ENCODE peak calls at places on chromosomes 1 and 21, in nine cellular contexts. One of them, this sample, is unnamed.

GRCh38 chr1:42335809-42336518 is 929 bp upstream of the FOXJ3 start:
- DNase-seq in transverse colon: no peak
- DNase-seq in tibial nerve: no peak
- DNase-seq in fibroblast of lung: peak
- DNase-seq in thyroid gland: peak
- DNase-seq in IMR-90: peak
- DNase-seq in mammary epithelial cell: peak
- DNase-seq in left ventricle myocardium inferior: no peak
- DNase-seq in cardiac muscle cell: no peak
- DNase-seq in this sample: peak

GRCh38 chr1:57590978-57591377 is 167.1 kb upstream of the DAB1 start:
- DNase-seq in cardiac muscle cell: no peak
- DNase-seq in fibroblast of lung: no peak
- DNase-seq in thyroid gland: no peak
- DNase-seq in mammary epithelial cell: peak
- DNase-seq in left ventricle myocardium inferior: no peak
- DNase-seq in transverse colon: no peak
- DNase-seq in tibial nerve: no peak
- DNase-seq in IMR-90: no peak
- DNase-seq in this sample: no peak

GRCh38 chr21:45080639-45081414 is 6.4 kb downstream of the ADARB1 start:
- DNase-seq in transverse colon: no peak
- DNase-seq in cardiac muscle cell: no peak
- DNase-seq in IMR-90: peak
- DNase-seq in thyroid gland: no peak
- DNase-seq in left ventricle myocardium inferior: no peak
- DNase-seq in fibroblast of lung: peak
- DNase-seq in tibial nerve: no peak
- DNase-seq in mammary epithelial cell: no peak
- DNase-seq in this sample: peak

GRCh38 chr21:44931137-44931500 is 8.7 kb upstream of the SLX9 start:
- DNase-seq in mammary epithelial cell: no peak
- DNase-seq in thyroid gland: no peak
- DNase-seq in tibial nerve: no peak
- DNase-seq in fibroblast of lung: no peak
- DNase-seq in cardiac muscle cell: no peak
- DNase-seq in IMR-90: no peak
- DNase-seq in transverse colon: peak
- DNase-seq in left ventricle myocardium inferior: peak
- DNase-seq in this sample: no peak

GRCh38 chr1:5933676-5934057 is 58.6 kb downstream of the NPHP4 start:
- DNase-seq in mammary epithelial cell: no peak
- DNase-seq in fibroblast of lung: peak
- DNase-seq in tibial nerve: no peak
- DNase-seq in left ventricle myocardium inferior: no peak
- DNase-seq in IMR-90: peak
- DNase-seq in cardiac muscle cell: no peak
- DNase-seq in thyroid gland: no peak
- DNase-seq in transverse colon: no peak
- DNase-seq in this sample: peak

GRCh38 chr1:172089768-172090510 is 248.6 kb downstream of the DNM3 start:
- DNase-seq in cardiac muscle cell: peak
- DNase-seq in tibial nerve: peak
- DNase-seq in IMR-90: peak
- DNase-seq in thyroid gland: peak
- DNase-seq in transverse colon: peak
- DNase-seq in mammary epithelial cell: peak
- DNase-seq in fibroblast of lung: peak
- DNase-seq in left ventricle myocardium inferior: peak
- DNase-seq in this sample: peak

GRCh38 chr1:190478193-190479007 is 736 bp upstream of the BRINP3 start:
- DNase-seq in fibroblast of lung: peak
- DNase-seq in thyroid gland: no peak
- DNase-seq in left ventricle myocardium inferior: no peak
- DNase-seq in cardiac muscle cell: peak
- DNase-seq in mammary epithelial cell: peak
- DNase-seq in transverse colon: peak
- DNase-seq in tibial nerve: no peak
- DNase-seq in IMR-90: peak
- DNase-seq in this sample: no peak

GRCh38 chr1:47548188-47548587 is 110.3 kb downstream of the FOXD2 start:
- DNase-seq in tibial nerve: no peak
- DNase-seq in transverse colon: no peak
- DNase-seq in IMR-90: no peak
- DNase-seq in mammary epithelial cell: no peak
- DNase-seq in cardiac muscle cell: no peak
- DNase-seq in thyroid gland: no peak
- DNase-seq in left ventricle myocardium inferior: no peak
- DNase-seq in fibroblast of lung: peak
- DNase-seq in this sample: no peak

GRCh38 chr1:229407206-229408026 is 26.5 kb downstream of the ACTA1 start:
- DNase-seq in transverse colon: no peak
- DNase-seq in left ventricle myocardium inferior: no peak
- DNase-seq in mammary epithelial cell: no peak
- DNase-seq in fibroblast of lung: no peak
- DNase-seq in tibial nerve: no peak
- DNase-seq in thyroid gland: peak
- DNase-seq in IMR-90: no peak
- DNase-seq in cardiac muscle cell: no peak
- DNase-seq in this sample: no peak

GRCh38 chr21:17667256-17667655 is 54.6 kb upstream of the BTG3 start:
- DNase-seq in tibial nerve: no peak
- DNase-seq in left ventricle myocardium inferior: no peak
- DNase-seq in thyroid gland: no peak
- DNase-seq in fibroblast of lung: no peak
- DNase-seq in IMR-90: no peak
- DNase-seq in transverse colon: no peak
- DNase-seq in cardiac muscle cell: no peak
- DNase-seq in mammary epithelial cell: peak
- DNase-seq in this sample: no peak

GRCh38 chr1:180271640-180272255 is 41.7 kb downstream of the LHX4 start:
- DNase-seq in left ventricle myocardium inferior: no peak
- DNase-seq in cardiac muscle cell: no peak
- DNase-seq in mammary epithelial cell: no peak
- DNase-seq in thyroid gland: no peak
- DNase-seq in fibroblast of lung: no peak
- DNase-seq in tibial nerve: no peak
- DNase-seq in transverse colon: no peak
- DNase-seq in IMR-90: no peak
- DNase-seq in this sample: no peak

GRCh38 chr1:25705699-25706098 is 89.1 kb downstream of the MAN1C1 start:
- DNase-seq in thyroid gland: no peak
- DNase-seq in mammary epithelial cell: no peak
- DNase-seq in cardiac muscle cell: no peak
- DNase-seq in IMR-90: no peak
- DNase-seq in transverse colon: no peak
- DNase-seq in left ventricle myocardium inferior: no peak
- DNase-seq in tibial nerve: no peak
- DNase-seq in fibroblast of lung: no peak
- DNase-seq in this sample: no peak

GRCh38 chr1:25706146-25707089 is 89.8 kb downstream of the MAN1C1 start:
- DNase-seq in mammary epithelial cell: no peak
- DNase-seq in fibroblast of lung: no peak
- DNase-seq in thyroid gland: peak
- DNase-seq in transverse colon: no peak
- DNase-seq in IMR-90: no peak
- DNase-seq in tibial nerve: no peak
- DNase-seq in cardiac muscle cell: no peak
- DNase-seq in left ventricle myocardium inferior: no peak
- DNase-seq in this sample: no peak

GRCh38 chr1:25703671-25704637 is 87.4 kb downstream of the MAN1C1 start:
- DNase-seq in transverse colon: no peak
- DNase-seq in left ventricle myocardium inferior: peak
- DNase-seq in tibial nerve: no peak
- DNase-seq in mammary epithelial cell: no peak
- DNase-seq in fibroblast of lung: no peak
- DNase-seq in thyroid gland: no peak
- DNase-seq in cardiac muscle cell: no peak
- DNase-seq in IMR-90: no peak
- DNase-seq in this sample: no peak

GRCh38 chr1:25710583-25711347 is 89.2 kb upstream of the SELENON start:
- DNase-seq in left ventricle myocardium inferior: no peak
- DNase-seq in tibial nerve: no peak
- DNase-seq in IMR-90: peak
- DNase-seq in thyroid gland: no peak
- DNase-seq in cardiac muscle cell: no peak
- DNase-seq in fibroblast of lung: peak
- DNase-seq in mammary epithelial cell: no peak
- DNase-seq in transverse colon: no peak
- DNase-seq in this sample: no peak

DNA sequence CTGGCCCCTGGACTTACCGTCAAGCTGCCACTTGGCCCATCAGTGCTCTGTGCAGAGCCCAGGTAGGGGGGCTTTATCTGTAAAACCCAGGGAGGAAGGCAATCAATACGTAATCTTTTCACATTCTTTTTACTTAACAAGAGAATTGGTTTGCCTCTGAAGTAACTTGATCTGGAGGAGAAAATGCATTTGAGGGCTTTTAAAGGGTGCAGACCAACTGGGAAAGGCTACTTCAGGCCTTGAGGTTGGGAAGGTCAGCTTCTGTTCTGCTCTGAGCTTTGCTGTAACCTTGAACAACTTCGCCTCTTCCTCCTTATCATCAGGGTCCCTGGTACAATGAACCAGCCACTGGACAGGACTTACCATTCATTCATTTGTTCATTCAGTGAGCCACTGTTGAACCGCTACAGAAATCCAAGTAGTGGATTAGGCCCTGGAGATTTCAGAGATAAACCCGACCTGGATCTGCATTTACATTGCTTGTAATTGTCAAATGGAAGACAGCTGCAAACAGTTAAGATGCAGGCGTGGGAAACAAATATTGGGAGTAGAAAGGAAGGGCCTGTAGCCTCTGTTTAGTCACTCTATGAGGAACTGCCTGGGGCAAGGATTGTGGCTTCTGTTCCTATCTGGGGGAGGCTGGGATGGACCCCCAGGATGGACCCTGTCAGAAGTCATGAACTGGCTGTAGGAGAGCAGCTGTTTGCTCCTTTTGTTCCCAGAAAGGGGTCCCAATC is 90.9 kb downstream of the MAN1C1 start:
- DNase-seq in cardiac muscle cell: no peak
- DNase-seq in transverse colon: no peak
- DNase-seq in tibial nerve: no peak
- DNase-seq in IMR-90: peak
- DNase-seq in fibroblast of lung: no peak
- DNase-seq in thyroid gland: no peak
- DNase-seq in mammary epithelial cell: peak
- DNase-seq in left ventricle myocardium inferior: no peak
- DNase-seq in this sample: no peak
- H3K4me3 ChIP-seq in cardiac muscle cell: no peak
- H3K4me3 ChIP-seq in transverse colon: no peak
- H3K4me3 ChIP-seq in tibial nerve: no peak
- H3K4me3 ChIP-seq in IMR-90: no peak
- H3K4me3 ChIP-seq in fibroblast of lung: no peak
- H3K4me3 ChIP-seq in thyroid gland: no peak
- H3K4me3 ChIP-seq in mammary epithelial cell: no peak
- H3K4me3 ChIP-seq in left ventricle myocardium inferior: no peak
- H3K4me3 ChIP-seq in this sample: no peak

DNA sequence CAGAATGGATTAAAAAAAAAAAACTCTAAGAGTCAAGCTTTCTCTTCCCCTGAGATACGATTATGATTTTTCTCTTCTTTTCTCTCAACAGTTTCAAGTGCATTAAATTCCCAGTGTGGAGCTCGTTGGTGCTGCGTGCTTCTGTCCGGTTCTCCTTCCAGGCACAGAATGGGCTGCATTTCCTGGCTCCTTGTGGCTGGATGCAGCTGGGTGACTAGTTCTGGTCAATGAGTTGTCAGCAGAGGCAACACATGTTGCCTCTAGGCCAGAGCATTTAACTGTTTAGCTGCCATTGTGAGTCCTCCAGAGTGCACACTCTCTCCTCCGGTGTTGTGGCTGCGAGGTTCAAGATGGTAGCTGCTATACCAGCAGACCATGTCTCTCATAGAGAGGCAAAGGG is 312.9 kb downstream of the RRAGC start:
- DNase-seq in IMR-90: peak
- DNase-seq in left ventricle myocardium inferior: no peak
- DNase-seq in fibroblast of lung: peak
- DNase-seq in tibial nerve: no peak
- DNase-seq in transverse colon: no peak
- DNase-seq in mammary epithelial cell: no peak
- DNase-seq in cardiac muscle cell: no peak
- DNase-seq in thyroid gland: no peak
- DNase-seq in this sample: no peak
- H3K27ac ChIP-seq in IMR-90: no peak
- H3K27ac ChIP-seq in left ventricle myocardium inferior: no peak
- H3K27ac ChIP-seq in fibroblast of lung: no peak
- H3K27ac ChIP-seq in tibial nerve: no peak
- H3K27ac ChIP-seq in transverse colon: no peak
- H3K27ac ChIP-seq in mammary epithelial cell: no peak
- H3K27ac ChIP-seq in cardiac muscle cell: no peak
- H3K27ac ChIP-seq in thyroid gland: no peak
- H3K27ac ChIP-seq in this sample: no peak

DNA sequence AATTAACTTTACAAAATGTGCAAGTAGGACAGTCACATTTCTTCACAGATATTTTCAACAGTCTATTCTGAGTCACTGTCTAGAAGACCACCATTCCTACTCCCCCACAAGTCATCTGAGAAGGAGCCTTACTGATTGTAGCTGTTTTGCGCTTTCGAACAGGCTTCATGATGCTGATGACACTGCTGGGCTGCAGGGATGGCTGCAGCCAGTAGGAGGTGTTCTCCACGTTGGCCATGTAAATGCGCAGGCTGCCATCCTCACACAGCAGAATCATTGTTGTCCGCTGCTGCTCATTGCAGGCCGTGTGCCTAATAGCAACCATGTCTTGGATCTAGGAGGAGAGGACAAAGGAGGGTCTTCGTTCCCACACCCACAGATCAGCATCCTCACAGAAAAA is 56.9 kb downstream of the UBR4 start:
- DNase-seq in mammary epithelial cell: no peak
- DNase-seq in transverse colon: no peak
- DNase-seq in cardiac muscle cell: no peak
- DNase-seq in left ventricle myocardium inferior: no peak
- DNase-seq in thyroid gland: no peak
- DNase-seq in fibroblast of lung: no peak
- DNase-seq in IMR-90: no peak
- DNase-seq in tibial nerve: no peak
- DNase-seq in this sample: no peak
- TF ChIP-seq CTCF in mammary epithelial cell: no peak
- TF ChIP-seq CTCF in transverse colon: no peak
- TF ChIP-seq CTCF in cardiac muscle cell: no peak
- TF ChIP-seq CTCF in left ventricle myocardium inferior: no peak
- TF ChIP-seq CTCF in thyroid gland: no peak
- TF ChIP-seq CTCF in fibroblast of lung: no peak
- TF ChIP-seq CTCF in IMR-90: no peak
- TF ChIP-seq CTCF in tibial nerve: no peak
- TF ChIP-seq CTCF in this sample: peak

GRCh38 chr21:36297938-36298572 is 21.9 kb upstream of the MORC3 start:
- DNase-seq in thyroid gland: no peak
- DNase-seq in fibroblast of lung: no peak
- DNase-seq in IMR-90: peak
- DNase-seq in cardiac muscle cell: no peak
- DNase-seq in left ventricle myocardium inferior: no peak
- DNase-seq in mammary epithelial cell: peak
- DNase-seq in tibial nerve: no peak
- DNase-seq in transverse colon: peak
- DNase-seq in this sample: no peak
- H3K4me3 ChIP-seq in thyroid gland: no peak
- H3K4me3 ChIP-seq in fibroblast of lung: no peak
- H3K4me3 ChIP-seq in IMR-90: no peak
- H3K4me3 ChIP-seq in cardiac muscle cell: no peak
- H3K4me3 ChIP-seq in left ventricle myocardium inferior: peak
- H3K4me3 ChIP-seq in mammary epithelial cell: no peak
- H3K4me3 ChIP-seq in tibial nerve: no peak
- H3K4me3 ChIP-seq in transverse colon: peak
- H3K4me3 ChIP-seq in this sample: no peak